ENCODE peak calls at places on chromosomes 12 and 14, in four cellular contexts. L is CD8-positive, alpha-beta T cell; I is brain microvascular endothelial cell; F is AG04450. R is an unnamed sample.
A peak's percentile ranks its signal among the peaks of the same experiment; 100 is the strongest.

GRCh38 chr12:124410354-124411175 is 115.7 kb downstream of the RFLNA start:
- DNase-seq in L (no peak), I (no peak), F (no peak), R (no peak)

GRCh38 chr12:1838994-1839365 is 18.6 kb downstream of the LRTM2 start:
- DNase-seq in L (no peak), I (no peak), F (no peak), R (no peak)

GRCh38 chr14:24422694-24423531 is 6.6 kb downstream of the CBLN3 start:
- DNase-seq in L (no peak), I (no peak), F (no peak), R (no peak)

GRCh38 chr14:67879026-67879425 is 59.4 kb downstream of the RAD51B start:
- DNase-seq in L (no peak), I (no peak), F (no peak), R (no peak)

GRCh38 chr14:55107766-55108554 is 21.1 kb upstream of the LGALS3 start:
- DNase-seq in L (peak; percentile 30), I (peak; percentile 97), F (peak; percentile 93), R (no peak)

GRCh38 chr14:102782974-102783373 is 5.7 kb downstream of the TRAF3 start:
- DNase-seq in L (no peak), I (no peak), F (no peak), R (no peak)

GRCh38 chr14:31243860-31244259 is 36.3 kb upstream of the HECTD1 start:
- DNase-seq in L (no peak), I (no peak), F (no peak), R (no peak)

GRCh38 chr12:62767506-62767905 is 167.4 kb downstream of the PPM1H start:
- DNase-seq in L (no peak), I (peak; percentile 28), F (no peak), R (no peak)

GRCh38 chr12:78703820-78704525 is 160.6 kb upstream of the SYT1 start:
- DNase-seq in L (no peak), I (peak; percentile 56), F (peak; percentile 48), R (no peak)

GRCh38 chr14:104086661-104087461 is 1.4 kb downstream of the ASPG start:
- DNase-seq in L (no peak), I (no peak), F (no peak), R (no peak)

R was measured in effector CD4-positive, alpha-beta T cell.